ENCODE peak calls at places on chromosomes 12 and 14, in eight cellular contexts. G is NCI-H1092 treated with DMSO at 0.1 percent for 48 hours, F is globus pallidus, I is cardiac fibroblast, Y is PC-3, P is activated T-helper 1 cell treated with Interleukin-2 at 50 U/mL for 16 hours, C is B cell, L is small intestine. K is an unnamed sample.

GRCh38 chr12:48527891-48528670 is 2.6 kb downstream of the OR8S1 start:
- DNase-seq in I (no peak), Y (no peak), F (no peak), L (no peak), P (no peak), C (no peak), G (no peak), K (no peak)

GRCh38 chr14:74239848-74240793 is 872 bp downstream of the VSX2 start:
- DNase-seq in F (no peak), C (peak; percentile 62), G (no peak), P (no peak), Y (no peak), I (no peak), L (no peak), K (peak; percentile 64)

GRCh38 chr14:83004456-83005006 is 1470.9 kb upstream of the SEL1L start:
- DNase-seq in L (no peak), I (no peak), P (no peak), C (no peak), G (no peak), F (no peak), Y (no peak), K (no peak)

GRCh38 chr14:51443195-51444018 is 203.4 kb downstream of the TMX1 start:
- DNase-seq in F (no peak), C (no peak), L (no peak), I (peak; percentile 73), Y (peak; percentile 46), P (no peak), G (no peak), K (no peak)

GRCh38 chr14:103442288-103442687 is 57.1 kb downstream of the MARK3 start:
- DNase-seq in C (no peak), G (no peak), Y (no peak), L (no peak), F (no peak), I (peak; percentile 62), P (no peak), K (no peak)

GRCh38 chr12:56878010-56878339 is 56.2 kb downstream of the SDR9C7 start:
- DNase-seq in Y (no peak), C (no peak), G (no peak), I (no peak), F (no peak), P (no peak), L (no peak), K (no peak)

GRCh38 chr14:88452231-88452630 is 66.8 kb downstream of the SPATA7 start:
- DNase-seq in C (no peak), Y (no peak), I (no peak), G (no peak), L (no peak), F (no peak), P (no peak), K (no peak)

GRCh38 chr12:88406905-88407304 is 173.4 kb downstream of the KITLG start:
- DNase-seq in L (no peak), F (no peak), P (no peak), Y (no peak), I (no peak), G (no peak), C (no peak), K (no peak)

GRCh38 chr12:58608711-58609110 is 311.6 kb downstream of the LRIG3 start:
- DNase-seq in P (no peak), F (no peak), I (no peak), C (no peak), G (no peak), Y (no peak), L (no peak), K (no peak)

GRCh38 chr12:106085213-106085612 is 53.5 kb downstream of the NUAK1 start:
- DNase-seq in P (no peak), I (no peak), F (no peak), Y (no peak), L (no peak), G (no peak), C (no peak), K (no peak)

GRCh38 chr12:11882301-11883019 is 188.3 kb upstream of the BCL2L14 start:
- DNase-seq in I (no peak), C (no peak), Y (peak; percentile 33), P (no peak), G (no peak), L (peak; percentile 90), F (no peak), K (no peak)

GRCh38 chr12:124347805-124348658 is 53.1 kb downstream of the RFLNA start:
- DNase-seq in Y (no peak), I (no peak), F (no peak), C (no peak), P (no peak), G (no peak), L (no peak), K (no peak)

GRCh38 chr12:118145798-118146156 is 9.9 kb downstream of the PEBP1 start:
- DNase-seq in P (no peak), Y (no peak), L (no peak), F (no peak), I (no peak), G (no peak), C (no peak), K (no peak)

GRCh38 chr12:39622306-39622705 is 2.7 kb upstream of the ABCD2 start:
- DNase-seq in G (no peak), P (no peak), I (no peak), Y (no peak), C (no peak), L (peak; percentile 2), F (no peak), K (no peak)

GRCh38 chr12:6370994-6371754 is 4.2 kb downstream of the SCNN1A start:
- DNase-seq in Y (peak; percentile 97), L (peak; percentile 87), P (no peak), G (peak; percentile 36), F (no peak), C (no peak), I (peak; percentile 49), K (no peak)

GRCh38 chr12:92608418-92609091 is 94.2 kb upstream of the PLEKHG7 start:
- DNase-seq in P (no peak), G (peak; percentile 20), Y (peak; percentile 73), F (peak; percentile 45), I (peak; percentile 83), C (no peak), L (peak; percentile 63), K (no peak)

K was measured in GM13976.